ENCODE peak calls at places on chromosomes 7 and 10, in six cellular contexts. One of them, this sample, is unnamed.

GRCh38 chr10:22824984-22825383 is 102.9 kb upstream of the ARMC3 start:
- DNase-seq in stimulated activated naive B cell treated with anti-CD40 and anti-IgM and Interleukin-4, amounts not matched to agents 10 μg/mL and 1 μg/mL and 100 μg/mL, for 72 hours: no peak
- DNase-seq in HCEC 1CT: peak
- DNase-seq in cardiac muscle cell: no peak
- DNase-seq in posterior cingulate gyrus: no peak
- DNase-seq in KG1: no peak
- DNase-seq in this sample: no peak

GRCh38 chr10:19493917-19494316 is 322.3 kb upstream of the PLXDC2 start:
- DNase-seq in cardiac muscle cell: no peak
- DNase-seq in HCEC 1CT: no peak
- DNase-seq in posterior cingulate gyrus: no peak
- DNase-seq in stimulated activated naive B cell treated with anti-CD40 and anti-IgM and Interleukin-4, amounts not matched to agents 10 μg/mL and 1 μg/mL and 100 μg/mL, for 72 hours: no peak
- DNase-seq in KG1: no peak
- DNase-seq in this sample: no peak

GRCh38 chr10:100303724-100304319 is 17.3 kb upstream of the BLOC1S2 start:
- DNase-seq in stimulated activated naive B cell treated with anti-CD40 and anti-IgM and Interleukin-4, amounts not matched to agents 10 μg/mL and 1 μg/mL and 100 μg/mL, for 72 hours: no peak
- DNase-seq in posterior cingulate gyrus: no peak
- DNase-seq in HCEC 1CT: peak
- DNase-seq in cardiac muscle cell: peak
- DNase-seq in KG1: peak
- DNase-seq in this sample: no peak

GRCh38 chr7:66638309-66639099 is 9.8 kb downstream of the KCTD7 start:
- DNase-seq in stimulated activated naive B cell treated with anti-CD40 and anti-IgM and Interleukin-4, amounts not matched to agents 10 μg/mL and 1 μg/mL and 100 μg/mL, for 72 hours: no peak
- DNase-seq in cardiac muscle cell: no peak
- DNase-seq in HCEC 1CT: no peak
- DNase-seq in posterior cingulate gyrus: no peak
- DNase-seq in KG1: no peak
- DNase-seq in this sample: no peak

GRCh38 chr7:157021071-157021891 is 10.8 kb upstream of the MNX1 start:
- DNase-seq in cardiac muscle cell: no peak
- DNase-seq in KG1: no peak
- DNase-seq in posterior cingulate gyrus: no peak
- DNase-seq in HCEC 1CT: no peak
- DNase-seq in stimulated activated naive B cell treated with anti-CD40 and anti-IgM and Interleukin-4, amounts not matched to agents 10 μg/mL and 1 μg/mL and 100 μg/mL, for 72 hours: no peak
- DNase-seq in this sample: no peak

GRCh38 chr7:95430864-95431263 is 4.0 kb downstream of the PON2 start:
- DNase-seq in KG1: no peak
- DNase-seq in HCEC 1CT: no peak
- DNase-seq in posterior cingulate gyrus: no peak
- DNase-seq in cardiac muscle cell: peak
- DNase-seq in stimulated activated naive B cell treated with anti-CD40 and anti-IgM and Interleukin-4, amounts not matched to agents 10 μg/mL and 1 μg/mL and 100 μg/mL, for 72 hours: no peak
- DNase-seq in this sample: no peak

GRCh38 chr10:13890617-13891541 is 304.1 kb downstream of the PRPF18 start:
- DNase-seq in HCEC 1CT: peak
- DNase-seq in cardiac muscle cell: peak
- DNase-seq in KG1: no peak
- DNase-seq in stimulated activated naive B cell treated with anti-CD40 and anti-IgM and Interleukin-4, amounts not matched to agents 10 μg/mL and 1 μg/mL and 100 μg/mL, for 72 hours: no peak
- DNase-seq in posterior cingulate gyrus: peak
- DNase-seq in this sample: no peak

GRCh38 chr10:112299456-112299855 is 16.3 kb downstream of the TECTB start:
- DNase-seq in KG1: no peak
- DNase-seq in stimulated activated naive B cell treated with anti-CD40 and anti-IgM and Interleukin-4, amounts not matched to agents 10 μg/mL and 1 μg/mL and 100 μg/mL, for 72 hours: no peak
- DNase-seq in cardiac muscle cell: no peak
- DNase-seq in posterior cingulate gyrus: no peak
- DNase-seq in HCEC 1CT: no peak
- DNase-seq in this sample: no peak

GRCh38 chr7:732094-732541 is 5.0 kb upstream of the PRKAR1B start:
- DNase-seq in posterior cingulate gyrus: no peak
- DNase-seq in KG1: no peak
- DNase-seq in cardiac muscle cell: no peak
- DNase-seq in stimulated activated naive B cell treated with anti-CD40 and anti-IgM and Interleukin-4, amounts not matched to agents 10 μg/mL and 1 μg/mL and 100 μg/mL, for 72 hours: no peak
- DNase-seq in HCEC 1CT: no peak
- DNase-seq in this sample: no peak

GRCh38 chr7:116843373-116843772 is 19.0 kb upstream of the CAPZA2 start:
- DNase-seq in posterior cingulate gyrus: no peak
- DNase-seq in KG1: no peak
- DNase-seq in stimulated activated naive B cell treated with anti-CD40 and anti-IgM and Interleukin-4, amounts not matched to agents 10 μg/mL and 1 μg/mL and 100 μg/mL, for 72 hours: no peak
- DNase-seq in HCEC 1CT: no peak
- DNase-seq in cardiac muscle cell: no peak
- DNase-seq in this sample: no peak

This sample was measured in thoracic aorta.